ENCODE peak calls at places on chromosomes 4 and X, in six cellular contexts. Q is effector memory CD8-positive, alpha-beta T cell; Y is activated CD4-positive, alpha-beta T cell treated with anti-CD3 and anti-CD28 coated beads for 36 hours; P is mesothelial cell of epicardium; X is tibial artery; H is RCC 7860. A is an unnamed sample.

GRCh38 chr4:166816901-166817300 is 417.4 kb downstream of the SPOCK3 start:
- DNase-seq in Y (no peak), Q (no peak), H (no peak), P (no peak), X (no peak), A (no peak)

GRCh38 chrX:8237718-8238117 is 66.7 kb upstream of the VCX2 start:
- DNase-seq in Y (no peak), X (no peak), H (no peak), Q (no peak), P (no peak), A (no peak)

GRCh38 chr4:41209901-41210300 is 4.4 kb downstream of the APBB2 start:
- DNase-seq in Y (no peak), P (no peak), X (no peak), Q (no peak), H (no peak), A (no peak)

GRCh38 chrX:40414335-40414734 is 166.4 kb upstream of the ATP6AP2 start:
- DNase-seq in Q (no peak), P (no peak), X (no peak), H (no peak), Y (no peak), A (no peak)

GRCh38 chrX:55057691-55058249 is 17.1 kb upstream of the PAGE2B start:
- DNase-seq in H (peak), P (no peak), X (peak), Q (peak), Y (peak), A (no peak)

GRCh38 chr4:138235419-138235952 is 6.7 kb downstream of the SLC7A11 start:
- DNase-seq in X (no peak), Q (no peak), Y (no peak), P (no peak), H (peak), A (peak)

GRCh38 chr4:183362916-183363542 is 40.8 kb upstream of the CLDN24 start:
- DNase-seq in Y (no peak), X (no peak), H (no peak), P (no peak), Q (no peak), A (no peak)

GRCh38 chrX:15384304-15384703 is at the start of gene VEGFD:
- DNase-seq in Y (no peak), P (no peak), H (no peak), X (peak), Q (no peak), A (peak)

GRCh38 chrX:9525511-9526248 is 60.8 kb downstream of the TBL1X start:
- DNase-seq in Y (peak), P (no peak), X (no peak), Q (no peak), H (no peak), A (no peak)

GRCh38 chrX:33183366-33183765 is 28.0 kb downstream of the DMD start:
- DNase-seq in Y (no peak), Q (no peak), X (peak), P (no peak), H (no peak), A (peak)

A was measured in AG04450.